ENCODE peak calls at places on chromosomes 12 and 14, in five cellular contexts. T is right atrium auricular region, Y is heart right ventricle, X is pancreas, A is thoracic aorta. Z is an unnamed sample.
A peak's percentile ranks its signal among the peaks of the same experiment; 100 is the strongest.

GRCh38 chr12:88258396-88258795 is 116.3 kb downstream of the TMTC3 start:
- DNase-seq in T (no peak), Y (no peak), X (no peak), A (no peak), Z (no peak)

GRCh38 chr12:41919526-41920305 is 225.0 kb downstream of the GXYLT1 start:
- DNase-seq in T (no peak), Y (no peak), X (no peak), A (no peak), Z (no peak)

GRCh38 chr12:89959188-89959587 is 250.6 kb upstream of the ATP2B1 start:
- DNase-seq in T (no peak), Y (no peak), X (no peak), A (no peak), Z (no peak)

GRCh38 chr12:68042212-68042699 is 53.0 kb downstream of the IFNG-AS1 start:
- DNase-seq in T (no peak), Y (peak; percentile 3), X (no peak), A (no peak), Z (no peak)

GRCh38 chr12:3967556-3968160 is 94.5 kb upstream of the PARP11 start:
- DNase-seq in T (no peak), Y (no peak), X (no peak), A (no peak), Z (no peak)

GRCh38 chr12:104569348-104570173 is 112.8 kb downstream of the CHST11 start:
- DNase-seq in T (no peak), Y (peak; percentile 16), X (no peak), A (no peak), Z (peak; percentile 14)

GRCh38 chr12:102503056-102503681 is 22.8 kb upstream of the IGF1 start:
- DNase-seq in T (no peak), Y (no peak), X (no peak), A (no peak), Z (no peak)

GRCh38 chr12:113135178-113136127 is at the start of gene RASAL1:
- DNase-seq in T (no peak), Y (no peak), X (peak; percentile 52), A (no peak), Z (peak; percentile 64)

GRCh38 chr12:103272949-103273348 is 222.8 kb downstream of the C12orf42 start:
- DNase-seq in T (no peak), Y (no peak), X (no peak), A (no peak), Z (no peak)

GRCh38 chr12:111419784-111420183 is 14.1 kb downstream of the SH2B3 start:
- DNase-seq in T (no peak), Y (no peak), X (no peak), A (no peak), Z (no peak)

GRCh38 chr14:77025744-77026165 is 2.8 kb downstream of the IRF2BPL start:
- DNase-seq in T (no peak), Y (no peak), X (no peak), A (no peak), Z (no peak)

GRCh38 chr14:77024171-77024627 is 4.3 kb downstream of the IRF2BPL start:
- DNase-seq in T (no peak), Y (no peak), X (peak; percentile 66), A (no peak), Z (peak; percentile 56)

GRCh38 chr14:77026166-77026929 is 2.2 kb downstream of the IRF2BPL start:
- DNase-seq in T (no peak), Y (no peak), X (peak; percentile 41), A (no peak), Z (no peak)

GRCh38 chr14:77022219-77022852 is 6.2 kb downstream of the IRF2BPL start:
- DNase-seq in T (no peak), Y (no peak), X (no peak), A (no peak), Z (no peak)

DNA sequence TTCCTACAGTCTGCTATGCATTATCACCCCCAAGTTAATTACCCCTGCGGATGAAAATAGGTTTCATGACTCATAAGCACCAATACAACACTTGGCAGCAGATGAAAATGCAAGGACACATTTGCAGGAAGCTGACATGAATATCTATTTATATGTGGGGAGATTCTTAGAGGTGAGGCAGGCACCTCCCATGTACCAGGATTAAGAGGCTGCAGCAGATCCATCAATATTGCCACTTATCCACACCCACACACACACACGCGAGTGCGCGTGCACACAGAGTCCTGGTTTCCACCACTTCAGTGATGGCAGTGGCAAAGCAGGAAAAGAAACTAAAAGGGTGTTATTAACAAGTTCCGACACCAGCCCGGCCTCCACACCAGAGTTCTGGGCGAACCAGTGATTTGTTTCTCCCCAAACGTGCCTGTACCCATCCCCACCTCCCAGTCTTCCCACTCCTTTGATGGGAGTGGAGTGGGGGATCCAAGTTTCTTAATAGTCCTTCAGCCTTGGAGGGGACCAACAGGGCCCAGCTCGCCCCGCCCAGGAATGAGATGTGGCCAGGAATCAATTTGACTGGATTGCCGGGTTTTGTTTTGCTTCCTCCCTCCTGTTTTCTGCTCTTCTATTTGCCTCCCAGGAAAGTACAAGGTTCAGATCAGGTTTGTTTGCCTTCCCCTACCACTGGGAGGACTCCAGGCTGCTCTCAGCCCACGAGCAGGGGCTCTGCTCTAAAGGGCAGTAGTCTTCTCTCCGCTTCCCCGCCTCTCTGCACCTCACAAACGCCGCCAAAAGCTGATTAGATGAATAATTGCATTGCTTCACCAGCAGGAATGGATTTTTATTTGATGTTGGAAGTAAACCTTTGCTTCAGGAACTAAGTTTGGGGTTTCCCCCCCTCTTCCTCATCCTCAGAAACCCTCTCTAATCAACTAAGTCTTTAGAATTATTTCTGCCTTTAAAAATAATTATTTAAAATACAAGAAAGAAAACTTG is 5.2 kb downstream of the IRF2BPL start:
- DNase-seq in T (no peak), Y (no peak), X (peak; percentile 86), A (no peak), Z (no peak)
- H3K27ac ChIP-seq in T (peak overlapping the region; percentile 100), Y (peak overlapping the region; percentile 78), X (peak overlapping the region; percentile 71), A (peak overlapping the region; percentile 8), Z (no peak overlapping the region)

DNA sequence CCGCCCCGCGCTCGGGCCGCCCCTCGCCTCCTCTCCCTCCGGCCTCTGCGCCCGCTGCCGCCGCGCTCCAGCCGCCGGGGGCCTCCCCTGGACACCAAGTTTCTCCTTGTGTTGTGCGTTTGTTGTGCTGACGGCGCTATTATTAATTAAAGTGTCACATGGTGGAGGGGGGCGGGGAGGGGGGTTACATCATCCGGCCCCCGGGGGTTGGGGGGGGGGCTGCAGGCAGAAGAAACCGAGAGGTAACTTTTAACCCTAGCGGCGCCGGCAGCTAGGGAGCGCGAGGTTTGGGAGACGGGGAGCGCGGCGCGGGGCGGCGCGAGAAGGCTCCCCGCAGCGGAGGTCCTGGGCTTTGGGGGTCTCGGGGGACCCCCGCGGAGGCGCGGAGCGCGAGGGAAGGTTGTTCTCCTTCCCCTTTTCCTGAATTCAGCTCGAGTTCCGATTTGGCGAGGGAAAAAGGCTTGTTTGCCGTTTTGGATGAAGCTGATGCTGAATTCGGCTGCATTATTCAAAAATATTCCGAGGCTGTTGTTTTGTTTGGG is at the start of gene HRK:
- DNase-seq in T (no peak), Y (peak; percentile 6), X (no peak), A (no peak), Z (no peak)
- TF ChIP-seq CTCF in T (no peak), Y (no peak), X (no peak), A (no peak), Z (no peak)

GRCh38 chr12:39431797-39432196 is 11.1 kb downstream of the KIF21A start:
- DNase-seq in T (no peak), Y (no peak), X (no peak), A (no peak), Z (no peak)

GRCh38 chr12:39429809-39430208 is 13.1 kb downstream of the KIF21A start:
- DNase-seq in T (no peak), Y (no peak), X (no peak), A (no peak), Z (no peak)

GRCh38 chr12:39427360-39427808 is 15.5 kb downstream of the KIF21A start:
- DNase-seq in T (no peak), Y (no peak), X (no peak), A (no peak), Z (no peak)

GRCh38 chr12:39435531-39435930 is 7.4 kb downstream of the KIF21A start:
- DNase-seq in T (no peak), Y (no peak), X (no peak), A (no peak), Z (no peak)

DNA sequence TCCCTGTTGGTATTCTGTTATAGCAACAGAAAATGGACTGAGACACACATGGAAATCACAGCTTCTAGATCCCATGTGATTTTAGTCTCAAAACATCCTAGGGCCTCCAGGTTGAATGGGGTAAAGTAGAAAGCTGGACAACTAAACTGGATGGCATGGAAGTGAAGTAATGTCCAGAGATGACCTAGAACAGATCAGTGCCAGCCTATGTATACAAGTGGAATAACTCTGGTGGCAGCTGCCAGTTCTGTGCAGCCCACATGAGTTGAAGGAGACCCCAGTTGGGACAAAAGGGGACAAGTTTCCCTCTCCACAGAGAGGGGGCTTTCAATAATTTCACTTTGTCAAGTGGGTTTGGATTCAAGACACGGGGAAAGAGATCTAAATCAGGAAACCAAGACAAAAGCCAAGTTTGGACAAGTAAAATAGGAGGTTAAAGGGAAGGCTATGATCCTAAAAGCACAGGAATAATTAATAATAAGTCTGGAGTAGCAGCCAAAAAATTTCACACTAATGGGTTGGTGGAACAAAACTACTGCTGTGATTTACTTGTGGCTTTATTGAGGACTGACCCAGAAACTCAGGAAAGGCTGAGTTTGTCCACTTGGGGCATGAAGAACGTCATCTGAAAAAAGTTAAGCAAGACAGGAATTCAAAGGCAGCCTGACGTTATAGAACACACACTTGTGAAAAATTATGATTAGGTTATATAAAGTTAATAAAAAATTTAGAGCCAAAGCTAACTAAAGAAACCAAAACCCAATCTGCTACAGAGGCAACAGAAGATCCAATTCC is 11.7 kb downstream of the KIF21A start:
- DNase-seq in T (no peak), Y (no peak), X (no peak), A (no peak), Z (no peak)
- H3K9me3 ChIP-seq in T (no peaks in the 10 kb centered on the region), Y (no peaks in the 10 kb centered on the region), X (no peaks in the 10 kb centered on the region), A (no peaks in the 10 kb centered on the region), Z (no peaks in the 10 kb centered on the region)

GRCh38 chr12:122125452-122126341 is 47.1 kb downstream of the MLXIP start:
- DNase-seq in T (no peak), Y (no peak), X (no peak), A (no peak), Z (no peak)

GRCh38 chr12:122123051-122123760 is 44.6 kb downstream of the MLXIP start:
- DNase-seq in T (peak; percentile 82), Y (peak; percentile 77), X (peak; percentile 58), A (peak; percentile 40), Z (peak; percentile 63)

GRCh38 chr12:122126342-122126635 is 47.7 kb downstream of the IL31 start:
- DNase-seq in T (no peak), Y (no peak), X (no peak), A (no peak), Z (no peak)

GRCh38 chr12:122123761-122124145 is 45.2 kb downstream of the MLXIP start:
- DNase-seq in T (no peak), Y (no peak), X (no peak), A (no peak), Z (no peak)

GRCh38 chr12:122124370-122124769 is 45.8 kb downstream of the MLXIP start:
- DNase-seq in T (no peak), Y (no peak), X (no peak), A (no peak), Z (no peak)
- H3K27ac ChIP-seq in T (no peak overlapping the region), Y (no peak overlapping the region), X (no peak overlapping the region), A (no peak overlapping the region), Z (no peak overlapping the region)

GRCh38 chr12:80472912-80473500 is 29.0 kb downstream of the PTPRQ start:
- DNase-seq in T (no peak), Y (no peak), X (no peak), A (no peak), Z (no peak)
- TF ChIP-seq CTCF in T (peak; percentile 59), Y (no peak), X (peak; percentile 16), A (peak; percentile 50), Z (no peak)

GRCh38 chr12:116397148-116397547 is 119.7 kb upstream of the MED13L start:
- DNase-seq in T (no peak), Y (no peak), X (no peak), A (no peak), Z (no peak)
- H3K9me3 ChIP-seq in T (no peaks in the 10 kb centered on the region), Y (no peaks in the 10 kb centered on the region), X (no peaks in the 10 kb centered on the region), A (no peaks in the 10 kb centered on the region), Z (peaks cover 6% of the 10 kb centered on the region)

GRCh38 chr12:116636636-116637519 is 77.7 kb downstream of the MAP1LC3B2 start:
- DNase-seq in T (no peak), Y (no peak), X (no peak), A (no peak), Z (no peak)
- H3K27ac ChIP-seq in T (no peak overlapping the region), Y (no peak overlapping the region), X (peak overlapping the region; percentile 28), A (no peak overlapping the region), Z (no peak overlapping the region)

Z was measured in CD4-positive, alpha-beta T cell.